ENCODE peak calls at places on chromosomes 1 and 21, in ten cellular contexts. O is activated CD4-positive, CD25-positive, alpha-beta regulatory T cell; C is HuH-7.5; A is H4; U is lower lobe of right lung; T is T-helper 2 cell; M is activated naive CD4-positive, alpha-beta T cell treated with Interleukin-2 at 50 U/mL for 16 hours; R is heart left ventricle; Z is NAMALWA; X is activated T-cell treated with anti-CD3 and anti-CD28 coated beads, Interleukin-2, amount 50 U/mL, for 72 hours. W is an unnamed sample.

GRCh38 chr1:236887081-236887480 is 92.0 kb downstream of the MTR start:
- DNase-seq in M (no peak), U (no peak), Z (no peak), X (no peak), R (no peak), T (no peak), C (no peak), A (no peak), O (no peak), W (no peak)

GRCh38 chr1:207316141-207316540 is 5.3 kb upstream of the CD55 start:
- DNase-seq in R (no peak), A (no peak), T (no peak), O (no peak), C (no peak), Z (no peak), U (peak), X (no peak), M (no peak), W (no peak)

GRCh38 chr1:8807004-8807403 is 10.4 kb downstream of the RERE start:
- DNase-seq in T (no peak), R (no peak), A (no peak), M (no peak), O (no peak), Z (no peak), U (no peak), X (no peak), C (no peak), W (no peak)

GRCh38 chr1:227894306-227894721 is 53.4 kb downstream of the WNT9A start:
- DNase-seq in U (peak), M (no peak), A (no peak), T (no peak), R (peak), Z (no peak), O (no peak), C (no peak), X (no peak), W (no peak)

GRCh38 chr1:174990382-174990999 is 9.3 kb upstream of the CACYBP start:
- DNase-seq in X (no peak), Z (peak), M (no peak), U (no peak), O (no peak), T (no peak), C (no peak), A (peak), R (no peak), W (no peak)

GRCh38 chr1:101144868-101145808 is 91.7 kb upstream of the S1PR1 start:
- DNase-seq in T (no peak), O (no peak), R (no peak), M (no peak), U (no peak), A (no peak), C (no peak), Z (no peak), X (no peak), W (no peak)

GRCh38 chr1:224430511-224431113 is 4.0 kb downstream of the WDR26 start:
- DNase-seq in A (peak), Z (peak), U (no peak), O (peak), M (no peak), R (no peak), T (no peak), X (peak), C (no peak), W (no peak)

GRCh38 chr1:227774721-227775665 is 39.8 kb downstream of the SNAP47 start:
- DNase-seq in U (no peak), A (no peak), M (no peak), C (no peak), X (no peak), Z (no peak), R (peak), T (no peak), O (no peak), W (no peak)

GRCh38 chr1:81679972-81680371 is 120.8 kb upstream of the ADGRL2 start:
- DNase-seq in R (peak), M (no peak), A (no peak), O (no peak), X (no peak), C (no peak), U (no peak), T (no peak), Z (peak), W (no peak)

GRCh38 chr1:220788900-220789299 is 2.2 kb downstream of the MTARC1 start:
- DNase-seq in R (no peak), Z (no peak), M (no peak), A (no peak), X (no peak), T (no peak), C (no peak), O (no peak), U (no peak), W (peak)

GRCh38 chr1:41361495-41362356 is 492 bp downstream of the FOXO6 start:
- DNase-seq in A (no peak), C (no peak), R (peak), Z (no peak), T (no peak), U (no peak), X (peak), M (peak), O (no peak), W (peak)

GRCh38 chr21:43291347-43291950 is 122.6 kb downstream of the CRYAA start:
- DNase-seq in C (no peak), Z (no peak), A (no peak), X (no peak), T (no peak), O (no peak), M (no peak), U (peak), R (peak), W (peak)

GRCh38 chr1:38929476-38929875 is 12.2 kb downstream of the RHBDL2 start:
- DNase-seq in C (no peak), Z (no peak), U (no peak), R (no peak), T (no peak), M (no peak), X (no peak), A (peak), O (no peak), W (no peak)

W was measured in right lobe of liver.